ENCODE peak calls at places on chromosome 14, in four cellular contexts. S is HepG2, I is Panc1, T is K562. F is an unnamed sample.

GRCh38 chr14:103763730-103764488 is 48.3 kb downstream of the ZFYVE21 start:
- DNase-seq in S (no peak), I (no peak), T (no peak), F (no peak)

GRCh38 chr14:102088012-102088792 is 1.4 kb upstream of the HSP90AA1 start:
- DNase-seq in S (no peak), I (no peak), T (peak), F (no peak)

GRCh38 chr14:64191756-64192155 is 102.4 kb downstream of the ESR2 start:
- DNase-seq in S (no peak), I (peak), T (no peak), F (no peak)

GRCh38 chr14:56199976-56200577 is 81.9 kb downstream of the PELI2 start:
- DNase-seq in S (no peak), I (no peak), T (no peak), F (no peak)

GRCh38 chr14:21204167-21205025 is 48.5 kb upstream of the OR5AU1 start:
- DNase-seq in S (no peak), I (no peak), T (no peak), F (no peak)

GRCh38 chr14:61562321-61563161 is 132.8 kb upstream of the HIF1A start:
- DNase-seq in S (peak), I (no peak), T (peak), F (peak)

GRCh38 chr14:104675447-104675846 is 14.0 kb upstream of the INF2 start:
- DNase-seq in S (no peak), I (no peak), T (no peak), F (no peak)

GRCh38 chr14:73261075-73261474 is 23.8 kb downstream of the PAPLN start:
- DNase-seq in S (no peak), I (no peak), T (no peak), F (no peak)

GRCh38 chr14:105440992-105441391 is 21.4 kb downstream of the MTA1 start:
- DNase-seq in S (no peak), I (no peak), T (no peak), F (no peak)

DNA sequence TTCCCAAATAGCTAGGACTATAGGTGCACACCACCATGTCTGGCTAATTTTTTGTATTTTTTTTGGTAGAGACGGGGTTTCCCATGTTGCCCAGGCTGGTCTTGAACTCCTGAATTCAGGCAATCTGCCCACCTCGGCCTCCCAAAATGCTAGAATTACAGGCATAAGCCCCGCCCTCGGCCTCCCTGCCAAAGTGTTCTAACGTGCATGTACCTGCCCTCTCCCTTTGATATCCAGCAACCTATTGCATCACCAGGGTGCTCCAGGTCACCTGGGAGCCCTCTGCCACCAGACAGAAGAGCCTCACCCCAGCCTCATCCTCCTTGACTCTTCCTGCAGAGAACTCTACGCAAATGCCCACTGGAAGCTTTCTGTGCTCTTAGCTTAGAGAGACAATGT is 2.2 kb upstream of the EML1 start:
- DNase-seq in S (no peak), I (no peak), T (no peak), F (no peak)
- TF ChIP-seq TCF7L2 in S (no peak), I (no peak), T (no peak), F (peak)

GRCh38 chr14:91374897-91375747 is 42.5 kb downstream of the CCDC88C start:
- DNase-seq in S (no peak), I (no peak), T (no peak), F (no peak)
- TF ChIP-seq TCF7L2 in S (no peak), I (no peak), T (no peak), F (no peak)

DNA sequence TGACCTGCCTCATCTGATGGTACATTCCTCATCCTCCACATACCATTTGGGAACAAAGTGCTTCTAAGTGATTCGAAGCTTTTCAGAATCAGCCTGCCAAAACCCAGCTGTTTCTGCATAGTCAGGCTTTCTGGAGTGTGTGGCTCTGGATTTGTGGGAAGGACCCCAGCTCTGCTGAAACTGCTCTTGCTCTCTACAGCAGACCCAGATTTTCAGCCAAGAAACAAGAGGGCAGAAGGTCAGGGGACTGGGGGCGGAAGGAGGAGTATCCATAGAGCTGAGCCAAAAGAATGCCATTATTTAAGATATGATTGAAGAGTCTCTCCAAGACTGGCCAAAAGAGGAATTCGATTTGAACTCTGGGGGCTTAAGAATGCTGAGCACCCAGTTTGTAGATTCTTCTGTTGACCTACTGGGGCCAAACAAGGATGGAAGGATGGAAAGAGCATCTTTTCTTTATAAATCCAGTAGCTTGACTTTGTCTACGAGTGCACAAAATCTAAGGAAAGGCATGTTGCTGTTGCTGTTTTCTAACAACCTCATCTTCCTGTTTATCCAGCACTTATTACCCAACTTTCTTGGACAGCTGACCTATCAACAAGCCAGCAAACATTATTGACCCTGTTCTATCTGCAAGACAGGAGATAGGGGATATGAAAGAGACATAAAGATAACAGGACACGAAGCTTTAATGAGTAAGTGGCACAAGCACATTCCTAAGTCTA is 29.2 kb downstream of the FBLN5 start:
- DNase-seq in S (no peak), I (no peak), T (no peak), F (no peak)
- TF ChIP-seq TCF7L2 in S (no peak), I (no peak), T (no peak), F (no peak)

DNA sequence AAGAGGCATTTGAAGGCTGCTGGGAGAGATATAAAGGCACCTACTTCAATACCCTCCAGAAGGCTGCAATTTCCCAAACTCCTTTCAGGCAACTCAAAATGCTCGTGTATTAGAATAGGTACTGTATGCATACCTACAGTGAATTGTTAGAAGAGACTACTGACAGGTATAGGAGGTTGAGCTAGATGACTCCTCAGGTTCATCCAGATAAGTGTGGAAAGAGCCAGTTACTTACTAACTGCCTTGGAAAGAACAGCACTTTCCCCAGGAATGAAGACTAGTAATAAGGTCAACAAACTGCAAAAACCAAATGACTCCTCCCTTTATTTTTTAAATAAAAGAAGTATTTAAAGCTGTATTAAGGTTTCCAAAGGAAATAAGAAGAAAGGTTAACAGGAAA is 429.0 kb downstream of the MDGA2 start:
- DNase-seq in S (no peak), I (no peak), T (no peak), F (no peak)
- TF ChIP-seq TCF7L2 in S (no peak), I (no peak), T (no peak), F (no peak)

DNA sequence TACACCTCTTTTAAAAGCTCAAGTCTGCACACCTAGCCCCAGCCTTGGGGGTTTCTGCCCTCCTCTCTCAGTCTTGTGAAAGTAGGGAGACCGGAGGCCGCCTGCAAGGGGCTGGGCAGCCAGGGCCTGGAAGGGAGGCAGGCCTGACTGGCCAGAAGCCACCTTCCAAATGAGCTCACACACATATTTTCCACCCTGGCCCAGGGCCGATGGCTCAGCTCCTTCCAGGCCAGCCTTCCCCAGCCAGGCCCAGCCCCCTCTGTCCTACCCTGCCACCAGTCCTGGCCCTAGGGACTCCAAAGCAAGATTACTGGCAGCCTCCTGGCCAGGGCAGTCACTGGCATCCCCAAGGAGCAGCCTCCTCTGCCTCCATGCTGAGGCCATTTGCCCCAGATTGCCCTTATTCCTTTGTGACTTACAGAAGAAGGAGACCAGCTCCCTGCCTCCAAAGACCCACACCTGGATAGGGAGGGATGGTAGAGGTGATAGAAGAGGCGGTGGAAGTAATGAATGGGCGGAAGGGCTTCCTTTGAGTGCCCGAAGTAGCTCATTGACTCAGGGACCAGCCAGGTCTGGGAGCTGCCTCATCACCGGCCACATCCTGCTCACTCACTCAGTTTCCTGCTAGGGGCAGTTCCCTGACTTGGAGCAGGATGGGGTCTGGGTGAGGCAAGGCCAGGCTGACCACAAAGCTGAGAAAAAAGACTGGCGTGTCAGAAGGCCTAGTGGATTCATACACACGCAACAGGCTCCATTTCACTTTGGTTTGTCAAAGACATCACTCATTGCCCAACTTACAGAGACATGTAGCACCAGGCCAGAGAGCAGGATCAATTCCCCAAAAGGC is 14.8 kb downstream of the MMP14 start:
- DNase-seq in S (no peak), I (no peak), T (no peak), F (no peak)
- TF ChIP-seq TCF7L2 in S (no peak), I (no peak), T (no peak), F (no peak)

DNA sequence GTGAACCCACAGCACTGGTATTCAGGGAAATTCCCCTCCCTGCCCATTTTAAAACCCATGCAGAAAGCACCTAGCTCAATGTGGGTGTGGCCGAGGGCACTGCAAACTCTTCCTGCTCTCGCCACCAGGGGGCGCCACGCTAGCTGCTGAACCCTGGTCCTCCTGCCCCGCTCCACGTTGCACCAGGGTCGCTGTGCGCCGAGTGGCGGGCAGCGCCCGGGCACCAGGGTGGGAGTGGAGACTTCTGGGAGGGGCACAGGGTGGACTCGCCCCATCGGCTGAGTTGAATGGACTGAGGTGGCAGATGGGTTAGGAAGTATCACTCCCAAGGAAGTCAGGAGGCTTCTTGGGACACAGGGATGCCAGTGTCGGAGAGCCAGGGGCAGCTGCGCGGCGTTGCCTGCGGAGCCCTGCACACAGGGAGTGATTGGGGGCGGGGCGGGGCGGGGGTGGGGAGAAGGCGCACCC is 48.1 kb upstream of the BCL11B start:
- DNase-seq in S (peak), I (peak), T (peak), F (peak)
- TF ChIP-seq TCF7L2 in S (no peak), I (no peak), T (no peak), F (no peak)

GRCh38 chr14:96693252-96693820 is 103.8 kb upstream of the VRK1 start:
- DNase-seq in S (no peak), I (no peak), T (no peak), F (no peak)
- TF ChIP-seq TCF7L2 in S (no peak), I (no peak), T (no peak), F (no peak)

GRCh38 chr14:91891721-91892220 is 24.4 kb upstream of the TC2N start:
- DNase-seq in S (no peak), I (no peak), T (no peak), F (no peak)

GRCh38 chr14:91889477-91890211 is 22.3 kb upstream of the TC2N start:
- DNase-seq in S (no peak), I (no peak), T (no peak), F (no peak)

GRCh38 chr14:91891081-91891480 is 23.7 kb upstream of the TC2N start:
- DNase-seq in S (no peak), I (no peak), T (no peak), F (no peak)

GRCh38 chr14:91888641-91889476 is 21.5 kb upstream of the TC2N start:
- DNase-seq in S (no peak), I (no peak), T (no peak), F (no peak)

GRCh38 chr14:91890291-91890749 is 23.0 kb upstream of the TC2N start:
- DNase-seq in S (no peak), I (no peak), T (no peak), F (no peak)
- TF ChIP-seq TCF7L2 in S (no peak), I (no peak), T (no peak), F (no peak)

DNA sequence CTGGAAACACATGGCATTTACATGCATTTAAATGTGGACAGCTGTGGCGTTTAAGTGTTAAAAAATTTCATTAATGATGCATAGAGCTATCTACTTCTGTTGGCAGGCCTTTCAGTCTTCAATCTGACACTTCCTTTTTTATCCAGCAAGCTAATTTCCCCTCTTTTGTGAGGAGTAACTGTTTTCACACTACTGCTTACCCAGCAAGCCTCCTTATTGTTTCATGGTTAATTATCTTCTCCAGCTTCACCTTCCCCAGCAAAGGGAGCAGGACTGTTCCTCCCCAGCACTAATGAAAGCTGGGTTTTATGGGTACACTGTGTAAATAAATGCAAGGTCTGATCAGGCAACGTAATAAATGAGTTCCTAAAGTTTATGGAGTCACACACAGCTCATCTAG is 129.4 kb upstream of the NPAS3 start:
- DNase-seq in S (no peak), I (no peak), T (no peak), F (no peak)
- TF ChIP-seq TCF7L2 in S (no peak), I (no peak), T (no peak), F (no peak)

F was measured in HCT116.